ENCODE peak calls at places on chromosomes 5 and 9, in ten cellular contexts. S, T, A, D, O, J, U, K, I and E are unnamed samples.

GRCh38 chr5:95392593-95393182 is 1.5 kb downstream of the FAM81B start:
- DNase-seq in S (peak), T (no peak), A (peak), D (peak), O (no peak), J (no peak), U (no peak), K (peak), I (peak), E (no peak)

GRCh38 chr5:36494756-36495637 is 111.4 kb upstream of the SLC1A3 start:
- DNase-seq in S (peak), T (peak), A (no peak), D (peak), O (no peak), J (no peak), U (no peak), K (peak), I (peak), E (no peak)

GRCh38 chr9:78989031-78989658 is 582.6 kb upstream of the TLE4 start:
- DNase-seq in S (no peak), T (no peak), A (no peak), D (no peak), O (no peak), J (no peak), U (no peak), K (no peak), I (no peak), E (no peak)

GRCh38 chr5:164119806-164120440 is 614.5 kb downstream of the MAT2B start:
- DNase-seq in S (peak), T (no peak), A (no peak), D (peak), O (no peak), J (no peak), U (no peak), K (peak), I (peak), E (no peak)

GRCh38 chr9:35903049-35903448 is 3.0 kb upstream of the HRCT1 start:
- DNase-seq in S (peak), T (no peak), A (peak), D (peak), O (no peak), J (no peak), U (no peak), K (peak), I (peak), E (no peak)

GRCh38 chr5:3221432-3221831 is 374.2 kb upstream of the IRX1 start:
- DNase-seq in S (no peak), T (no peak), A (no peak), D (no peak), O (no peak), J (no peak), U (no peak), K (no peak), I (no peak), E (no peak)

GRCh38 chr9:78932849-78933627 is 636.1 kb downstream of the PSAT1 start:
- DNase-seq in S (peak), T (no peak), A (no peak), D (peak), O (no peak), J (no peak), U (no peak), K (peak), I (peak), E (no peak)

GRCh38 chr5:120738568-120738967 is 274.5 kb downstream of the PRR16 start:
- DNase-seq in S (no peak), T (no peak), A (no peak), D (no peak), O (no peak), J (no peak), U (no peak), K (no peak), I (no peak), E (no peak)

GRCh38 chr5:32734822-32735378 is 23.8 kb downstream of the NPR3 start:
- DNase-seq in S (no peak), T (no peak), A (no peak), D (no peak), O (no peak), J (no peak), U (no peak), K (no peak), I (no peak), E (no peak)

GRCh38 chr9:85024374-85024773 is 354.8 kb downstream of the NTRK2 start:
- DNase-seq in S (no peak), T (no peak), A (no peak), D (no peak), O (no peak), J (no peak), U (no peak), K (no peak), I (no peak), E (no peak)
- TF ChIP-seq CTCF in S (no peak), T (no peak), A (no peak), D (no peak), O (no peak), J (no peak), U (no peak), K (no peak), I (no peak), E (no peak)

GRCh38 chr9:108673386-108673785 is 182.4 kb downstream of the ACTL7B start:
- DNase-seq in S (peak), T (no peak), A (no peak), D (no peak), O (no peak), J (no peak), U (no peak), K (no peak), I (no peak), E (no peak)

GRCh38 chr9:108671794-108672193 is 184.0 kb downstream of the ACTL7B start:
- DNase-seq in S (peak), T (no peak), A (no peak), D (no peak), O (no peak), J (no peak), U (no peak), K (no peak), I (peak), E (no peak)

GRCh38 chr9:108668191-108668940 is 187.4 kb downstream of the ACTL7B start:
- DNase-seq in S (no peak), T (no peak), A (no peak), D (no peak), O (no peak), J (no peak), U (no peak), K (no peak), I (no peak), E (no peak)

GRCh38 chr9:108672475-108673065 is 183.2 kb downstream of the ACTL7B start:
- DNase-seq in S (peak), T (no peak), A (no peak), D (no peak), O (no peak), J (no peak), U (no peak), K (no peak), I (no peak), E (no peak)

DNA sequence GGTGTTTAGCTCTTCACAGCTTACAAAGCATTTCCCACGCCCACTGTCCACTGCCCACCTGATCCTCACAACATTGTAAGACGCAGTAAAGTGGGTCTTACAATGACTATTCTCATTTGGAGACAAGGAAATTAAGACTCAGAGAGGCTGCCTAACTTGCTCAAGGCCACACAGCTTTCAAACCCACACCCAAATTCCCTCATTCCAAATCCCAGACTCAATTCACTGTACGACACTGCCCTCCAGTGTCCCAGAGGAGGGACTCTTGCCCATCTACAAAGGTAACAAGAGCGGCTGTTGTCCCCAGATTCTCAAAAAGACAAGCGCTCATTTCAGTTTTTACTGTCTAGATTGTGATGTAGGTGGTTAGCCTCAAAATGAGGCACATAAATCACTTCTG is 184.6 kb downstream of the ACTL7B start:
- DNase-seq in S (peak), T (no peak), A (no peak), D (no peak), O (no peak), J (no peak), U (no peak), K (peak), I (no peak), E (no peak)
- TF ChIP-seq CTCF in S (peak), T (no peak), A (peak), D (peak), O (no peak), J (no peak), U (no peak), K (peak), I (peak), E (no peak)

DNA sequence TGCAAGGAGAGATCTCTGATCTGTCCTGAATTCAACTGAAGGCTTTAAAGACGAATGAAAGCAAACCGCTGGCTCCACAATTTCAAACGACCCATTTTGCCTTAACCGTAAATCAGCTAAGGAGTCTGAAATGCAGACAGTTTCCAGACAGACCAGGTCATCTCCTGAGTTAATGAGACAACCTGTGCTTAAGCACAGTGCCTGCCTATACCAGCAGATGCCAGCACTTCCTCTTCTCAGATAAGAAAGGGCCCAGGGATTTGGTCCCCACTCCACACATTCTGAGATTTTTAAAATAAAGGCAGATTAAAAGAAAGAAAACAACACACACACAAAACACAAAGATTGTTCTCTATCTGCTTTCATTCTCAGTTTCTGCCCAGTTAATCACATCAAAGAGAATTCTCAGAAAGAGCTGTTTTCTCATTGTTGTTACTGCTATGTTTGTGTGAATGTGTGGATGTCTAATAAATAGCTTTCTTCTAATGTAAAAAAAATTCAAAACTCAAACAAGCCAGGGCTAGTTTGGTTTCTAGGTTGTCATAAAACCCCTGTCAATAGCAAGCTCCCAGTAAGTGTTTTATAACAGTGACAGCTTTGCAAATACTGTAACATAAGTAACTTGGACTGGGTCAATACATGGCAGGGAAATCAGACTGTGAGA is 157.7 kb upstream of the SLC24A2 start:
- DNase-seq in S (peak), T (no peak), A (no peak), D (peak), O (no peak), J (no peak), U (no peak), K (peak), I (peak), E (no peak)
- TF ChIP-seq CTCF in S (peak), T (no peak), A (no peak), D (peak), O (peak), J (no peak), U (no peak), K (peak), I (peak), E (no peak)

GRCh38 chr5:113047234-113047633 is 70.6 kb downstream of the DCP2 start:
- DNase-seq in S (no peak), T (no peak), A (no peak), D (peak), O (no peak), J (no peak), U (no peak), K (peak), I (peak), E (no peak)
- TF ChIP-seq CTCF in S (no peak), T (no peak), A (no peak), D (no peak), O (no peak), J (no peak), U (no peak), K (no peak), I (no peak), E (no peak)

DNA sequence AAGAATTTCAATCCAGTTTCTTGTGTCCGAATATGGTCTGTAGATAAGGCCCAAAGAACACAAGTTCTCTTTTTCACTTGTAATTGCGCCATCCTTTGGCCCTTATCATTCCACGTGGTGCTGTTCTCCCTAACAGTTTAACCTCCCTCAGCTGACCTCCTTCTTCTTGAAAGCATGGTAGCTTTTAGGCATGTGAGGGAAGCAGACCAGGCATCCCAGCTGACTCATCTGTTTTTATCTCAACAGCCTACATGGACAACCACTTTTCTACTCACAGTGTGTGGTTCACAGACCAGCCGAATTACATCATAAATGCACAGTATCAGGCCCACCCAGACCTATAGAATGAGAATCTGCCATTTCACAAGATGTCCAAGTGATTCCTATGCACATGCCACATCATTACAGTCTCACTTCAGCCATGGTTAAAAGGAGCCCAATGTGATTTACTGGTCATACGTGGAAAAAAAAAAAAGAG is 26.9 kb upstream of the PLIN2 start:
- DNase-seq in S (peak), T (peak), A (no peak), D (peak), O (peak), J (peak), U (no peak), K (peak), I (peak), E (no peak)
- TF ChIP-seq CTCF in S (no peak), T (no peak), A (no peak), D (no peak), O (no peak), J (no peak), U (no peak), K (no peak), I (no peak), E (no peak)

GRCh38 chr9:109652112-109652511 is 127.9 kb upstream of the PALM2AKAP2 start:
- DNase-seq in S (peak), T (no peak), A (no peak), D (peak), O (no peak), J (no peak), U (no peak), K (peak), I (no peak), E (no peak)

GRCh38 chr9:109653470-109653869 is 126.5 kb upstream of the PALM2AKAP2 start:
- DNase-seq in S (no peak), T (no peak), A (no peak), D (no peak), O (no peak), J (no peak), U (no peak), K (no peak), I (no peak), E (no peak)

DNA sequence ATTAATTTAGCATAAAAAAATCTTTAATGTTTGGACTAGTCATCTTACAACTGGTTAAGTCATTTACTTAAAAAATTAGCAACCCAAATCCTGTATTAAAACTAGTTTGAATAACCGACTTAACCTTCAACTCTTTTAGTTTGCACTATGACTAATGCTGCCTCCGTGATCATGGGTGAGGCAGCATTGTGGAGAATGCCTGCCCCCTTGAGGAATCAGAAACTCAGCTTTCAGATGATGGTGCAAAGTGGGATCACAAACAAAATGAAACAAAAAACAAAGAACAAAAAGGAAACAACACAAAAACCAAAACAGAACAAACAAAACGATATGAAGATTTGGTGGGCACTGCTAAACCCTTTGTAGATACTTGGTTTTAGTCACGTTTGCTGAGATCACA is 127.0 kb upstream of the PALM2AKAP2 start:
- DNase-seq in S (peak), T (no peak), A (no peak), D (peak), O (peak), J (no peak), U (no peak), K (peak), I (peak), E (no peak)
- TF ChIP-seq CTCF in S (peak), T (no peak), A (no peak), D (peak), O (peak), J (peak), U (no peak), K (peak), I (peak), E (no peak)

DNA sequence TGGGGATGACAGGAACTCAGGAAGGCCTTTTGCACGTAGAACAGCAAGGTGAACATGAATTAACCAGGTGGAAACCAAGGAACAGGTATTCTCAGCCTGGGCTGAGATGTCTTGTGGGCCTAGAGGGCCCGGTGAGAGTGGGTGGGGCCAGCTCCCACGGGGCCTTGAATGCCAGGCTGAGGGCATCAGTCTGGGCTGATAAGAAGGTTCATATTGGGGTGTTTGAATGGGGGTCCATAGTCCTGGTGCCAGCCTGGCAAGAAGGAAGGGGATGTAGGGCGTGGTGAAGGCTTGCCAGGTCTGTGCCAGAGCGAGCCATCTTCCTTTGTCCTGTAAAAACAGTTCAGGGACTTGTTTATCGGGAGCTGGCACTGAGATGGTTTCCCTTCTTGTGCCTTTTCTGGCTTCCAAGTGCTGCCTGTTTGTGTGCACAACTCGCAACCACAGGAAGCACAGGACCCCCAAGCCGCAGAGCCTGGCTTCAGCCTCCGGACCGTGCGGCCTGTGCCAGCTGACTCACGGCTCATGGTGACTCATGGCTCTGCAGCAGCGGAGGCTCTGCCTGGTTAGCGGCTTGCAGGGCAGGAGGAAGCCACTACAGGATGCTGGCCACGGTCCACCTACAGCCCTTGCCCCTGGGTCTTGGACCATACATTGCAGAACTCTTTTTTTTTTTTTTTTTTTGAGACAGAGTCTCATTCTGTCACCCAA is 2.4 kb downstream of the CARD19 start:
- DNase-seq in S (peak), T (peak), A (no peak), D (peak), O (peak), J (peak), U (no peak), K (peak), I (peak), E (peak)
- TF ChIP-seq CTCF in S (no peak), T (no peak), A (no peak), D (no peak), O (no peak), J (no peak), U (no peak), K (no peak), I (no peak), E (no peak)

GRCh38 chr9:117387422-117387821 is 27.4 kb downstream of the ASTN2 start:
- DNase-seq in S (no peak), T (no peak), A (no peak), D (no peak), O (no peak), J (no peak), U (no peak), K (no peak), I (no peak), E (no peak)

GRCh38 chr9:117394655-117395054 is 20.2 kb downstream of the ASTN2 start:
- DNase-seq in S (no peak), T (no peak), A (no peak), D (no peak), O (no peak), J (no peak), U (no peak), K (no peak), I (no peak), E (no peak)

GRCh38 chr9:117392992-117393391 is 21.9 kb downstream of the ASTN2 start:
- DNase-seq in S (no peak), T (no peak), A (peak), D (no peak), O (no peak), J (no peak), U (no peak), K (no peak), I (no peak), E (no peak)
- TF ChIP-seq CTCF in S (no peak), T (no peak), A (no peak), D (no peak), O (no peak), J (no peak), U (no peak), K (no peak), I (no peak), E (no peak)

GRCh38 chr5:57889558-57889957 is 406.9 kb upstream of the ACTBL2 start:
- DNase-seq in S (peak), T (no peak), A (peak), D (peak), O (no peak), J (no peak), U (no peak), K (peak), I (peak), E (no peak)
- TF ChIP-seq CTCF in S (peak), T (no peak), A (no peak), D (peak), O (no peak), J (peak), U (no peak), K (peak), I (peak), E (no peak)